ENCODE peak calls at places on chromosomes 6 and 20, in ten cellular contexts. N is mammary epithelial cell, I is spleen, F is fibroblast of lung, U is uterus, X is right atrium auricular region, E is body of pancreas, A is Caco-2, T is heart right ventricle, Q is ovary. G is an unnamed sample.
A peak's percentile ranks its signal among the peaks of the same experiment; 100 is the strongest.

GRCh38 chr20:58064411-58065010 is 163.9 kb downstream of the ANKRD60 start:
- DNase-seq in N (no peak), I (peak; percentile 33), F (no peak), U (no peak), X (peak; percentile 42), E (no peak), A (peak; percentile 15), T (no peak), Q (no peak), G (no peak)

GRCh38 chr20:40807771-40808170 is 118.7 kb upstream of the MAFB start:
- DNase-seq in N (no peak), I (no peak), F (no peak), U (no peak), X (no peak), E (no peak), A (no peak), T (no peak), Q (no peak), G (no peak)

GRCh38 chr20:60036346-60037119 is 78.3 kb downstream of the CDH26 start:
- DNase-seq in N (no peak), I (no peak), F (no peak), U (no peak), X (no peak), E (no peak), A (peak; percentile 30), T (no peak), Q (no peak), G (no peak)

GRCh38 chr20:58651548-58651822 is 402 bp downstream of the STX16 start:
- DNase-seq in N (no peak), I (no peak), F (no peak), U (peak; percentile 42), X (no peak), E (no peak), A (no peak), T (no peak), Q (no peak), G (no peak)

GRCh38 chr6:12291083-12291784 is 1.1 kb downstream of the EDN1 start:
- DNase-seq in N (peak; percentile 50), I (no peak), F (no peak), U (no peak), X (no peak), E (no peak), A (no peak), T (no peak), Q (no peak), G (no peak)

GRCh38 chr6:106451419-106451818 is 90.9 kb downstream of the CRYBG1 start:
- DNase-seq in N (peak; percentile 65), I (no peak), F (no peak), U (no peak), X (no peak), E (no peak), A (no peak), T (no peak), Q (no peak), G (no peak)

GRCh38 chr6:47352966-47353365 is 43.3 kb upstream of the TNFRSF21 start:
- DNase-seq in N (no peak), I (no peak), F (no peak), U (no peak), X (no peak), E (no peak), A (no peak), T (no peak), Q (no peak), G (no peak)

GRCh38 chr6:164693934-164694333 is 615.5 kb downstream of the C6orf118 start:
- DNase-seq in N (no peak), I (no peak), F (no peak), U (no peak), X (no peak), E (no peak), A (no peak), T (no peak), Q (no peak), G (no peak)

GRCh38 chr6:170134077-170135040 is 156.5 kb downstream of the DLL1 start:
- DNase-seq in N (no peak), I (peak; percentile 58), F (no peak), U (no peak), X (no peak), E (peak; percentile 66), A (peak; percentile 60), T (peak; percentile 39), Q (peak; percentile 48), G (peak; percentile 16)

GRCh38 chr6:83430606-83431544 is at the start of gene ME1:
- DNase-seq in N (peak; percentile 79), I (peak; percentile 89), F (peak; percentile 81), U (peak; percentile 55), X (peak; percentile 87), E (peak; percentile 83), A (peak; percentile 94), T (peak; percentile 80), Q (peak; percentile 82), G (peak; percentile 80)

GRCh38 chr20:60271597-60271996 is 313.4 kb downstream of the CDH26 start:
- DNase-seq in N (no peak), I (no peak), F (no peak), U (no peak), X (no peak), E (no peak), A (no peak), T (no peak), Q (no peak), G (no peak)

GRCh38 chr6:80789912-80790635 is 683.6 kb downstream of the BCKDHB start:
- DNase-seq in N (no peak), I (no peak), F (peak; percentile 39), U (no peak), X (no peak), E (no peak), A (no peak), T (no peak), Q (no peak), G (no peak)

GRCh38 chr6:54431466-54431865 is 123.2 kb downstream of the TINAG start:
- DNase-seq in N (no peak), I (no peak), F (peak; percentile 56), U (no peak), X (no peak), E (no peak), A (no peak), T (no peak), Q (no peak), G (no peak)

GRCh38 chr20:33812673-33813462 is 1.7 kb downstream of the CHMP4B start:
- DNase-seq in N (peak; percentile 31), I (no peak), F (no peak), U (no peak), X (no peak), E (peak; percentile 49), A (peak; percentile 76), T (no peak), Q (no peak), G (no peak)

GRCh38 chr6:40082278-40083043 is 148.2 kb upstream of the MOCS1 start:
- DNase-seq in N (peak; percentile 38), I (no peak), F (no peak), U (no peak), X (no peak), E (no peak), A (no peak), T (no peak), Q (no peak), G (no peak)

DNA sequence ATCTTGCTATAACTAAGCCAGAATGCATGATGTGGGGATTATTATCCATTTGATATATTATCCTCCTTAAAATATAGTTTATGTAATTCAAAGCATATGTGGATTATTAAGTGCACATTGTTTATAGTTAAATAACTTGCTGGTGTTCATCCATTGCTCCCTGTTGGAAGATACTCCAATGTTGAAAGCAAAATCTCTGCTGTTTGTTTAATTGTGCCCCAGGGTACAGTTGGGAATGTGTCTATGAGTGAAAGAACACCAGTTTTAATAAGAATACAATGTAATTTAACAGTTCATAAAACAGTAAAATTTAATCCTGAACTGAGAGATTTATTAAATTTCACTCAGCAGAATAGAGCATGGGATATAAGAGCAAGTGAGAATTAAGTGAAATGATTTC is 364.8 kb downstream of the GRIK2 start:
- DNase-seq in N (no peak), I (no peak), F (no peak), U (no peak), X (no peak), E (no peak), A (no peak), T (no peak), Q (no peak), G (no peak)
- TF ChIP-seq CTCF in N (no peak), I (no peak), F (no peak), U (no peak), X (no peak), E (no peak), A (no peak), T (no peak), Q (no peak), G (no peak)

GRCh38 chr6:133198725-133199124 is 42.4 kb upstream of the EYA4 start:
- DNase-seq in N (peak; percentile 88), I (no peak), F (no peak), U (no peak), X (no peak), E (no peak), A (no peak), T (no peak), Q (no peak), G (no peak)
- H3K36me3 ChIP-seq in N (no peaks in the 10 kb centered on the region), I (no peaks in the 10 kb centered on the region), F (no peaks in the 10 kb centered on the region), U (no peaks in the 10 kb centered on the region), X (no peaks in the 10 kb centered on the region), E (no peaks in the 10 kb centered on the region), A (no peaks in the 10 kb centered on the region), T (no peaks in the 10 kb centered on the region), Q (no peaks in the 10 kb centered on the region), G (no peaks in the 10 kb centered on the region)

DNA sequence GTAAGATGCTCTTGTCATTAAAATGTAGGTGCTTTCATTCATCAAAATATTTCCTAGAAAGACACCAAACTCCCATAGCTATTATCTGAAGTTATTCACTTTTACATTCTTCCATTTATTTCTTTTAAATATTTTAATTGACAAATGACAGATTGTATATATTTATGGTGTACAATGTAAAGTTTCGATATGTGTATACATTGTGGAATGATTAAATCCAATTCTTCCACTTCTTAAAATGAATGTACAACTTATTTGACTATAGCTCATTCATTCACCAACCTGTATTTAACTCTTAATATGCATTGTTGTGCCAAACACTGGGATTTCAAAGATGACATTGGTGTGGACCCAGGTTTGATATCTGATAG is 41.0 kb downstream of the CCN2 start:
- DNase-seq in N (no peak), I (no peak), F (no peak), U (no peak), X (no peak), E (no peak), A (no peak), T (no peak), Q (no peak), G (no peak)
- TF ChIP-seq CTCF in N (no peak), I (peak; percentile 24), F (no peak), U (no peak), X (peak; percentile 4), E (no peak), A (no peak), T (no peak), Q (no peak), G (no peak)

DNA sequence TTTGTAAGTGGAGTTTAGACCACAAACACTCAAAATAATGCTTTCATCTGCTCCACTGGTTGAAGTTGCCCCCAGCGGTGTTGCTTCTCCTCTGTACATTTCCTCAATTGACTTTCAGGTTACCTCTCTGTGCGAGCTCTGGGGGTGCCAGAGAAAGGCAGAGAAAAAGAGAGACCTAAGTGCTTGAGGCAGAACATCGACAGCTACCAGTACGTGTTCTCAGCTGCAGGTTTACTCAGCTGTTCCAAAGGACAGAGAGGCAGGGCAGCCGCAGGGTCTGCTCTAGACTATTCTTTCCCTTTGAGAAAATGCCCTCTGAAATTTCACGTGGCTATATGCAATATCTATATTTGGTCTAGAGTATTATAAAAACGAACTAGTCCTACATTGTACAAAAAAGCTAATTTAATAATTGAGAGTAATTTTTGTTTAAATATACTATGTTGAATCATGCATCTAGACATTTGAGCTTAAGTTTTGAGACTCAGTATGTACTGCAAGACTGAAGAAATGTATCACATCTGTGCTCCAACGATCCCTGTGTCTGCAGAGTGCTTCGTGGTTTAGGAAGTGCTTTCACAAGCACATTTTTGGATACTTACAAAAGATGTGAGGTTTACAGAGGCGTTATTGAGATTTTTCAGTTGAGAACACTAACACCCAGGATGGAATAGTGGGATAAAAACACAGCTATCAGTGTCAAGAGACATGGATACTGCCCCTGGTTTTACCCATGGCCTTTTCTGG is 453.5 kb upstream of the FLRT3 start:
- DNase-seq in N (peak; percentile 14), I (no peak), F (peak; percentile 2), U (no peak), X (no peak), E (peak; percentile 28), A (no peak), T (no peak), Q (no peak), G (no peak)
- H3K36me3 ChIP-seq in N (no peaks in the 10 kb centered on the region), I (no peaks in the 10 kb centered on the region), F (no peaks in the 10 kb centered on the region), U (no peaks in the 10 kb centered on the region), X (no peaks in the 10 kb centered on the region), E (no peaks in the 10 kb centered on the region), A (no peaks in the 10 kb centered on the region), T (no peaks in the 10 kb centered on the region), Q (no peaks in the 10 kb centered on the region), G (no peaks in the 10 kb centered on the region)

G was measured in tibial artery.